ENCODE peak calls at places on chromosomes 2 and 18, in four cellular contexts. One of them, this sample, is unnamed.

GRCh38 chr18:13672657-13673056 is 53.7 kb downstream of the FAM210A start:
- DNase-seq in cardiac muscle cell: no peak
- DNase-seq in CD4-positive, CD25-positive, alpha-beta regulatory T cell: no peak
- DNase-seq in heart right ventricle: no peak
- DNase-seq in this sample: no peak

GRCh38 chr2:85717308-85718005 is 23.3 kb downstream of the GNLY start:
- DNase-seq in CD4-positive, CD25-positive, alpha-beta regulatory T cell: no peak
- DNase-seq in cardiac muscle cell: no peak
- DNase-seq in heart right ventricle: no peak
- DNase-seq in this sample: no peak

GRCh38 chr2:14081526-14081925 is 551.0 kb upstream of the LRATD1 start:
- DNase-seq in heart right ventricle: no peak
- DNase-seq in CD4-positive, CD25-positive, alpha-beta regulatory T cell: no peak
- DNase-seq in cardiac muscle cell: no peak
- DNase-seq in this sample: no peak

GRCh38 chr2:61257446-61257845 is 95.5 kb downstream of the C2orf74 start:
- DNase-seq in CD4-positive, CD25-positive, alpha-beta regulatory T cell: no peak
- DNase-seq in cardiac muscle cell: no peak
- DNase-seq in heart right ventricle: no peak
- DNase-seq in this sample: no peak

GRCh38 chr2:163551974-163552373 is 183.8 kb downstream of the FIGN start:
- DNase-seq in CD4-positive, CD25-positive, alpha-beta regulatory T cell: no peak
- DNase-seq in heart right ventricle: no peak
- DNase-seq in cardiac muscle cell: no peak
- DNase-seq in this sample: no peak

GRCh38 chr2:162184362-162184761 is 32.3 kb upstream of the GCG start:
- DNase-seq in CD4-positive, CD25-positive, alpha-beta regulatory T cell: no peak
- DNase-seq in cardiac muscle cell: no peak
- DNase-seq in heart right ventricle: no peak
- DNase-seq in this sample: no peak

GRCh38 chr2:20551231-20551944 is 99.5 kb downstream of the HS1BP3 start:
- DNase-seq in CD4-positive, CD25-positive, alpha-beta regulatory T cell: no peak
- DNase-seq in heart right ventricle: no peak
- DNase-seq in cardiac muscle cell: no peak
- DNase-seq in this sample: no peak

GRCh38 chr2:19021100-19021476 is 337.3 kb downstream of the OSR1 start:
- DNase-seq in cardiac muscle cell: no peak
- DNase-seq in CD4-positive, CD25-positive, alpha-beta regulatory T cell: no peak
- DNase-seq in heart right ventricle: no peak
- DNase-seq in this sample: no peak

GRCh38 chr18:48973731-48974130 is 23.0 kb upstream of the SMAD7 start:
- DNase-seq in cardiac muscle cell: peak; percentile 41
- DNase-seq in CD4-positive, CD25-positive, alpha-beta regulatory T cell: no peak
- DNase-seq in heart right ventricle: no peak
- DNase-seq in this sample: no peak

GRCh38 chr18:75229437-75229836 is 18.8 kb downstream of the TSHZ1 start:
- DNase-seq in CD4-positive, CD25-positive, alpha-beta regulatory T cell: no peak
- DNase-seq in heart right ventricle: no peak
- DNase-seq in cardiac muscle cell: no peak
- DNase-seq in this sample: no peak

GRCh38 chr2:168639501-168639900 is 162.9 kb upstream of the NOSTRIN start:
- DNase-seq in heart right ventricle: peak; percentile 21
- DNase-seq in cardiac muscle cell: peak; percentile 90
- DNase-seq in CD4-positive, CD25-positive, alpha-beta regulatory T cell: no peak
- DNase-seq in this sample: peak; percentile 51

GRCh38 chr2:197786010-197786877 is 1.1 kb upstream of the BOLL start:
- DNase-seq in cardiac muscle cell: peak; percentile 40
- DNase-seq in heart right ventricle: peak; percentile 33
- DNase-seq in CD4-positive, CD25-positive, alpha-beta regulatory T cell: peak; percentile 35
- DNase-seq in this sample: no peak

DNA sequence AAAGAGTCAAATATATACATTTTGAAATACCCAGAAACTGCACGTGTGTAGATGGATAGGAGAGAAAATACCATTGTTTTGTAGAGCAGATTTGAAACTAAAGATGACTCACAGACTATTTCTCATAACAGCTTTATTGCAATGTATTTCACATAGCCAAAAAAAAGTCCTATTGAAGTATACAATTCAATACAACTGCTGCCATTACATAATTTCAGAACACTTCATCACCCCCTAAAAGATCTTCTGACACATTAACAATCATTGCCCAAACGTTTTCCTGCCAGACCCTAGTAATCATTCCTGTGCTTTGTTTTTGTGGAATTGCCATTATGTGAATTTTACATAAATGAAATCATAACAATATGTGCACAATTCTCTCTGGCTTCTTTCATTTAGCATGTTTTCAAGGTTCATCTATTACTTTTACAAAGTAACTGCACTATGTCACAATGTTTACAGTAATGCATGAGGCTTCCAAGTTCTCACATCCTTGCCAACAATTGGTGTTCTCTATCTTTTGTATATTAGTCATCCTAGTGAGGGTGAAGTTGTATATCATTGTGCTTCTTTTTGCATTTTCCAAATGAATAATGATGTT is 378.6 kb upstream of the CWC22 start:
- DNase-seq in heart right ventricle: no peak
- DNase-seq in cardiac muscle cell: no peak
- DNase-seq in CD4-positive, CD25-positive, alpha-beta regulatory T cell: no peak
- DNase-seq in this sample: no peak
- H3K36me3 ChIP-seq in heart right ventricle: no peaks in the 10 kb centered on the region
- H3K36me3 ChIP-seq in cardiac muscle cell: no peaks in the 10 kb centered on the region
- H3K36me3 ChIP-seq in CD4-positive, CD25-positive, alpha-beta regulatory T cell: no peaks in the 10 kb centered on the region
- H3K36me3 ChIP-seq in this sample: no peaks in the 10 kb centered on the region

DNA sequence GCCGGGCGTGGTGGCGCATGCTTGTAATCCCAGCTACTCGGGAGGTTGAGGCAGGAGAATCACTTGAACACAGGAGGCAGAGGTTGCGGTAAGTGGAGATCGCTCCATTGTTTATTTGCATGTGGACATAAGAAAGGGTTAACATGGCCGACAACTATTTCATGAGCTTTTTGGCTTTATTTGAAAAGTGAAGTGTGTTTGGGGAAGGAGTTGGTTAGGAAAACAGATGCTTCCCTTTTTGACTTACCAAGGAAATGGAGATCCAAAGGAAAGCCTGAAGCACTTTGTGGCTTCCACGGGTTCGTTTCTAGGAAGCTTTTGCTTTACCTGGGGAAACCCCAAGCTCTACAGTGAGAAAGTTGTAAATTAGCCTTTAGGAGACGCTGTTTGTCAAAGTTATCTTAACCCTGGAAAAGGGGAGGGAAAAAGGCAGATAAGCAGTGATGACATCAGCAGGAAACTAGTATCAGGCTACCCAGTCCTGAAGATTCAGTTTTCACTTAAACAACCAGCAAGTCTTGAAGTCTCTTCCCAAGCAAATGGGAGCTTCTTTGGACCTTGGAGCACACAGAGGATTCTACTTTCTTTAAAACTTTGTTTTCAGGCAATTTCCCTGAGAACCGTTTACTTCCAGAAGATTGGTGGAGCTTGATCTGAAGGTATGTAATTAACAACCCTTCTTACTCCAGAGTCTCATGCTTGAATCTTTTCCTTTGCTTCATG is at the start of gene CASP10:
- DNase-seq in cardiac muscle cell: no peak
- DNase-seq in heart right ventricle: no peak
- DNase-seq in CD4-positive, CD25-positive, alpha-beta regulatory T cell: no peak
- DNase-seq in this sample: no peak
- H3K4me3 ChIP-seq in cardiac muscle cell: no peak within 1 kb of the TSS
- H3K4me3 ChIP-seq in heart right ventricle: peak within 1 kb of the TSS; percentile 64
- H3K4me3 ChIP-seq in CD4-positive, CD25-positive, alpha-beta regulatory T cell: peak within 1 kb of the TSS; percentile 95
- H3K4me3 ChIP-seq in this sample: peak within 1 kb of the TSS; percentile 24

DNA sequence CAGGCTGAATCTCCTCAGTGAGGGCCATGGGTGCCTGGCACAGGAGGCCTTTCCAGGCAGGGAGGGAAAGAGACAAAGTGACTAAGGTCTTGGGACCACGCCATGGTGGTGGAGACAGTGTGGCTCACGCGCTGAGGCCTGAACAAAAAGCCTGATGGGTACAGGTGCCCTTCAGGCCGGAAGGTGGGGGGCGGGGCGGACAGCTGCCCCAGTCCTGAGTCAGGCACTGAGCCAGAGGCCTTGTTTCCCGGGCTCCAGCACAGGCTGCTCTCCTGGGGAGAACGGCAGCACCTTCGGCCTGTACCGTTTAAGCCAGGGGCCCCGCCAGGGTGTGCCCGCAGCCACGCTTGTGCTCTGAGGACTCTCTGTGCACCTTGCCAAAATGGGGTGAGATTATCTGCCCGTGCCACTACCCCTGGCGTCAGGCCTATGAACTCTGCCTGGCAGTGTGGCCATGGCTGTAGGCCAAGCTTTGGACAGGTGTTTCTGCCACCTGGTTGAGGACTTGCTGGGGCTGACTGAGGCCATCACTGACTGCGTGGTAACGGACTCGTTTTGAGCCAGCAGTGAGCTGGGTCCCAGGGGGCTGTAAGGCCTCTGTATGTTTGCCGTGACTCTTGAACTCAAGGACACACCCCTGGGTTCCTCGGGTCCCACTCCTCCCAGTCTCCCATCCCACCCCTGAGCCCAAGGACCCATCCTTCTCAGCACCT is 31.7 kb upstream of the DNMT3A start:
- DNase-seq in CD4-positive, CD25-positive, alpha-beta regulatory T cell: no peak
- DNase-seq in cardiac muscle cell: no peak
- DNase-seq in heart right ventricle: no peak
- DNase-seq in this sample: peak; percentile 50
- H3K4me1 ChIP-seq in CD4-positive, CD25-positive, alpha-beta regulatory T cell: peaks cover 21% of the 10 kb centered on the region
- H3K4me1 ChIP-seq in cardiac muscle cell: peaks cover 6% of the 10 kb centered on the region
- H3K4me1 ChIP-seq in heart right ventricle: peaks cover 6% of the 10 kb centered on the region
- H3K4me1 ChIP-seq in this sample: peaks cover 8% of the 10 kb centered on the region

DNA sequence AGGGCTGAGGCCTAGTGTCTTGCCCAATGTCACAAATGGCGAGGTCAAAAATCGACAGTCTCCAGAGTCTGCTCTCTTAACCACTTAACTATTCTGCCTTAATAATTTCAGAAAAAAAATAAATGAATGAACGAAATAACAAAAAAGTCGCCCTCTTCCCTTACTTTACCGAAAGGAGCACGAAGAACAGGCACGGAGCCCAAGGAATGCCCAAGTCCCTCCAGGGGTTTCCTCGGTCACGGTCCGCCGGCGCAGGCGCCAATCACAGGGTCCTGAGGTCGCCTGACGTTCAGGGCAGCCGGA is 303 bp downstream of the SUPT7L start:
- DNase-seq in CD4-positive, CD25-positive, alpha-beta regulatory T cell: no peak
- DNase-seq in heart right ventricle: peak; percentile 73
- DNase-seq in cardiac muscle cell: no peak
- DNase-seq in this sample: no peak
- H3K36me3 ChIP-seq in CD4-positive, CD25-positive, alpha-beta regulatory T cell: peaks cover 36% of the 10 kb centered on the region
- H3K36me3 ChIP-seq in heart right ventricle: peaks cover 67% of the 10 kb centered on the region
- H3K36me3 ChIP-seq in cardiac muscle cell: peaks cover 30% of the 10 kb centered on the region
- H3K36me3 ChIP-seq in this sample: peaks cover 7% of the 10 kb centered on the region

GRCh38 chr2:45008296-45009129 is 739 bp downstream of the SIX2 start:
- DNase-seq in heart right ventricle: peak; percentile 31
- DNase-seq in cardiac muscle cell: peak; percentile 20
- DNase-seq in CD4-positive, CD25-positive, alpha-beta regulatory T cell: no peak
- DNase-seq in this sample: no peak
- H3K4me3 ChIP-seq in heart right ventricle: peak overlapping the region; percentile 59
- H3K4me3 ChIP-seq in cardiac muscle cell: peak overlapping the region; percentile 4
- H3K4me3 ChIP-seq in CD4-positive, CD25-positive, alpha-beta regulatory T cell: no peak overlapping the region
- H3K4me3 ChIP-seq in this sample: no peak overlapping the region

GRCh38 chr2:134193006-134193405 is 60.9 kb upstream of the MGAT5 start:
- DNase-seq in heart right ventricle: no peak
- DNase-seq in CD4-positive, CD25-positive, alpha-beta regulatory T cell: no peak
- DNase-seq in cardiac muscle cell: no peak
- DNase-seq in this sample: no peak

GRCh38 chr2:134195341-134195740 is 58.5 kb upstream of the MGAT5 start:
- DNase-seq in heart right ventricle: no peak
- DNase-seq in cardiac muscle cell: no peak
- DNase-seq in CD4-positive, CD25-positive, alpha-beta regulatory T cell: no peak
- DNase-seq in this sample: no peak

GRCh38 chr2:134191835-134192234 is 62.0 kb upstream of the MGAT5 start:
- DNase-seq in heart right ventricle: no peak
- DNase-seq in CD4-positive, CD25-positive, alpha-beta regulatory T cell: no peak
- DNase-seq in cardiac muscle cell: no peak
- DNase-seq in this sample: no peak

GRCh38 chr2:134194519-134194918 is 59.4 kb upstream of the MGAT5 start:
- DNase-seq in cardiac muscle cell: no peak
- DNase-seq in heart right ventricle: no peak
- DNase-seq in CD4-positive, CD25-positive, alpha-beta regulatory T cell: no peak
- DNase-seq in this sample: no peak

GRCh38 chr2:134193774-134194173 is 60.1 kb upstream of the MGAT5 start:
- DNase-seq in CD4-positive, CD25-positive, alpha-beta regulatory T cell: no peak
- DNase-seq in heart right ventricle: no peak
- DNase-seq in cardiac muscle cell: no peak
- DNase-seq in this sample: no peak
- H3K4me1 ChIP-seq in CD4-positive, CD25-positive, alpha-beta regulatory T cell: peaks cover 39% of the 10 kb centered on the region
- H3K4me1 ChIP-seq in heart right ventricle: peaks cover 7% of the 10 kb centered on the region
- H3K4me1 ChIP-seq in cardiac muscle cell: peaks cover 7% of the 10 kb centered on the region
- H3K4me1 ChIP-seq in this sample: peaks cover 7% of the 10 kb centered on the region

GRCh38 chr2:241070811-241071676 is 31.0 kb downstream of the MTERF4 start:
- DNase-seq in heart right ventricle: no peak
- DNase-seq in CD4-positive, CD25-positive, alpha-beta regulatory T cell: no peak
- DNase-seq in cardiac muscle cell: no peak
- DNase-seq in this sample: no peak

GRCh38 chr2:241068942-241069810 is 32.9 kb downstream of the MTERF4 start:
- DNase-seq in cardiac muscle cell: no peak
- DNase-seq in heart right ventricle: no peak
- DNase-seq in CD4-positive, CD25-positive, alpha-beta regulatory T cell: no peak
- DNase-seq in this sample: peak; percentile 26

GRCh38 chr2:241068136-241068941 is 33.7 kb downstream of the MTERF4 start:
- DNase-seq in heart right ventricle: no peak
- DNase-seq in CD4-positive, CD25-positive, alpha-beta regulatory T cell: no peak
- DNase-seq in cardiac muscle cell: no peak
- DNase-seq in this sample: peak; percentile 25

GRCh38 chr2:241070361-241070760 is 31.7 kb downstream of the MTERF4 start:
- DNase-seq in heart right ventricle: no peak
- DNase-seq in CD4-positive, CD25-positive, alpha-beta regulatory T cell: no peak
- DNase-seq in cardiac muscle cell: no peak
- DNase-seq in this sample: peak; percentile 26

DNA sequence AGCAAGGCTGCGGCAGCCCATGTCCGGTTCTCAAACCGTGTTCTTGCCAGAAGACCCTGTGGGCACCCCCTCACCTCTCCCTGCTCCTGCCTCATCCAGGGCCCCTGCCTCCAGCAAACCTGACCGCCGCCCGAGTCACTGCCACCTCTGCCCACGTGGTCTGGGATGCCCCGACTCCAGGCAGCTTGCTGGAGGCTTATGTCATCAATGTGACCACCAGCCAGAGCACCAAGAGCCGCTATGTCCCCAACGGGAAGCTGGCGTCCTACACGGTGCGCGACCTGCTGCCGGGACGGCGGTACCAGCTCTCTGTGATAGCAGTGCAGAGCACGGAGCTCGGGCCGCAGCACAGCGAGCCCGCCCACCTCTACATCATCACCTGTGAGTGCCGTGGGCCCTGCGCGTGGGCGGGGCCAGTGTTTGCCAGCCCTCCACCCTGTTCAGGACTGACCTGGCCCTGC is 32.2 kb downstream of the MTERF4 start:
- DNase-seq in CD4-positive, CD25-positive, alpha-beta regulatory T cell: no peak
- DNase-seq in cardiac muscle cell: no peak
- DNase-seq in heart right ventricle: no peak
- DNase-seq in this sample: peak; percentile 16
- H3K36me3 ChIP-seq in CD4-positive, CD25-positive, alpha-beta regulatory T cell: peaks cover 10% of the 10 kb centered on the region
- H3K36me3 ChIP-seq in cardiac muscle cell: peaks cover 2% of the 10 kb centered on the region
- H3K36me3 ChIP-seq in heart right ventricle: peaks cover 42% of the 10 kb centered on the region
- H3K36me3 ChIP-seq in this sample: peaks cover 6% of the 10 kb centered on the region